ENCODE peak calls at places on chromosomes 3 and 15, in four cellular contexts. M is heart left ventricle, P is H9, L is BJ. H is an unnamed sample.

GRCh38 chr3:4687167-4687566 is 194.0 kb downstream of the ITPR1 start:
- DNase-seq in L (no peak), P (no peak), M (no peak), H (no peak)

GRCh38 chr15:62569460-62570404 is 404.6 kb upstream of the C2CD4B start:
- DNase-seq in L (peak), P (no peak), M (peak), H (peak)

GRCh38 chr3:43185656-43186375 is 79.9 kb upstream of the POMGNT2 start:
- DNase-seq in L (peak), M (no peak), P (no peak), H (no peak)

GRCh38 chr3:13420051-13420816 is at the start of gene NUP210:
- DNase-seq in M (peak), L (no peak), P (peak), H (no peak)

GRCh38 chr3:72244396-72244795 is 459.4 kb upstream of the PROK2 start:
- DNase-seq in L (no peak), M (no peak), P (no peak), H (no peak)

GRCh38 chr15:59131955-59132562 is 27.1 kb downstream of the CCNB2 start:
- DNase-seq in L (no peak), P (no peak), M (no peak), H (no peak)

GRCh38 chr3:38001456-38002081 is 11.0 kb downstream of the VILL start:
- DNase-seq in M (peak), L (no peak), P (peak), H (no peak)

GRCh38 chr15:70259640-70260066 is 161.9 kb upstream of the TLE3 start:
- DNase-seq in L (no peak), M (no peak), P (peak), H (no peak)

GRCh38 chr3:129892486-129892856 is 1.0 kb downstream of the TMCC1 start:
- DNase-seq in L (no peak), P (no peak), M (no peak), H (no peak)

GRCh38 chr3:154818676-154819255 is 261.4 kb upstream of the MME start:
- DNase-seq in P (no peak), M (no peak), L (peak), H (no peak)

GRCh38 chr15:65829150-65829764 is 37.2 kb upstream of the DENND4A start:
- DNase-seq in M (no peak), P (no peak), L (no peak), H (no peak)

GRCh38 chr15:60695713-60696522 is 217.0 kb upstream of the ICE2 start:
- DNase-seq in P (no peak), L (no peak), M (no peak), H (no peak)

GRCh38 chr3:141236351-141236750 is 4.7 kb downstream of the PXYLP1 start:
- DNase-seq in M (no peak), L (no peak), P (no peak), H (no peak)

GRCh38 chr15:62122249-62122648 is 42.8 kb downstream of the C2CD4B start:
- DNase-seq in P (no peak), M (no peak), L (no peak), H (no peak)

GRCh38 chr3:127735767-127736693 is 63.3 kb downstream of the ABTB1 start:
- DNase-seq in M (no peak), L (no peak), P (no peak), H (peak)

GRCh38 chr3:8506611-8507061 is 5.0 kb downstream of the LMCD1 start:
- DNase-seq in P (no peak), M (no peak), L (no peak), H (no peak)

GRCh38 chr3:39275052-39275451 is 4.8 kb downstream of the CX3CR1 start:
- DNase-seq in M (no peak), P (no peak), L (no peak), H (no peak)

GRCh38 chr3:188152660-188153497 is 1.1 kb upstream of the LPP start:
- DNase-seq in P (peak), M (no peak), L (peak), H (peak)

GRCh38 chr3:134473868-134474546 is 11.8 kb downstream of the ANAPC13 start:
- DNase-seq in M (peak), P (peak), L (no peak), H (no peak)

GRCh38 chr3:13379191-13379830 is 40.8 kb downstream of the NUP210 start:
- DNase-seq in L (peak), M (peak), P (no peak), H (peak)

GRCh38 chr15:90560229-90560771 is 30.6 kb downstream of the CRTC3 start:
- DNase-seq in L (peak), P (no peak), M (peak), H (peak)

GRCh38 chr3:138846350-138846756 is 11.6 kb upstream of the PIK3CB start:
- DNase-seq in P (no peak), M (no peak), L (no peak), H (no peak)

GRCh38 chr15:74025436-74025835 is 30.9 kb downstream of the PML start:
- DNase-seq in P (no peak), L (no peak), M (no peak), H (no peak)

GRCh38 chr3:100084100-100084806 is 30.0 kb downstream of the FILIP1L start:
- DNase-seq in L (no peak), P (no peak), M (no peak), H (no peak)

GRCh38 chr15:72796515-72797337 is 13.2 kb upstream of the ADPGK start:
- DNase-seq in P (peak), L (no peak), M (peak), H (peak)

GRCh38 chr3:157174265-157174615 is 14.3 kb upstream of the CCNL1 start:
- DNase-seq in M (no peak), L (no peak), P (no peak), H (no peak)

GRCh38 chr3:170383567-170383966 is 26.1 kb downstream of the SKIL start:
- DNase-seq in L (no peak), M (no peak), P (no peak), H (no peak)

GRCh38 chr3:157149136-157149696 is 10.7 kb downstream of the CCNL1 start:
- DNase-seq in M (no peak), P (no peak), L (no peak), H (no peak)

DNA sequence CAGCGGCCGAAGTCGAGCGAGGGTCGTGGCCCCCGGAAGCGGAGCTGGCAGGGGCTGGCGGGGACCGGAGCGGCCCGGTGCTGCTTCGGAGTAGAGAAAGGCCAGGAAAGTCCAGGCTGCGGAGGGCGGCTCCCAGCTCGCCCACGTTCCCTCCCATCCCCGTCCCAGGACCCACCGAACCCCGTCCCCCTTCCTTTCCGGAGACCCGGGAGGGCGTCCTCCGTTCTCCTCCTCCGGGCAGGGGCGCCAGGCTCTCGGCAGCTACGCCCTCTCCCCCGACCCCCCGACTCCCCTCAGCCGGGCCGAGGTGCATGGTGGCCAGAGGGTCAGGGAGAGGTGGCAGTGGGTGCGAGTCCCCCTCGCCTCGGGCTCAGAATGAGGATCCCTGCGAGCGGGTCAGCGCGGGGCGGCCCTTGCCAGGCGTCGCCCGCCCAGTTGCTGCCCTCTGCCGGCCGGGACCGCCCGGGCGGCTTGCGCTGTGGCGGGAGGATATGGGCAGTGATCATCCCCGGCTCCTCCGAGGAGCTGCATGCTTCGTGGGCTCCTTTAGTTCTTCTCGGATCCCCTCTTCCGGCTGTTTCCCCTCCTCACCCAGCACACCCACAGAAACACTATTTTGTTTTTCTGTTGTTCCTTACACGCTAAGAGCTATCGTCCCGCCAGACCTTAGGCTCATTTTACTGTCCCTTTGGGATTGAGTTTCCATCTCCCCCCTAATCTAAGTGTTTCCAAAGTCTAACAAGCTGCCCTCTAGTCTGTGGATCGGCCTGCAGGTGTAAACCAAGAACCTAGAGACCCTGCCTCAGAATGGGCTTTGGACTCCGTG is 744 bp upstream of the ALDH1A2 start:
- DNase-seq in M (peak), L (no peak), P (peak), H (peak)
- TF ChIP-seq CTCF in M (peak), L (peak), P (peak), H (peak)

DNA sequence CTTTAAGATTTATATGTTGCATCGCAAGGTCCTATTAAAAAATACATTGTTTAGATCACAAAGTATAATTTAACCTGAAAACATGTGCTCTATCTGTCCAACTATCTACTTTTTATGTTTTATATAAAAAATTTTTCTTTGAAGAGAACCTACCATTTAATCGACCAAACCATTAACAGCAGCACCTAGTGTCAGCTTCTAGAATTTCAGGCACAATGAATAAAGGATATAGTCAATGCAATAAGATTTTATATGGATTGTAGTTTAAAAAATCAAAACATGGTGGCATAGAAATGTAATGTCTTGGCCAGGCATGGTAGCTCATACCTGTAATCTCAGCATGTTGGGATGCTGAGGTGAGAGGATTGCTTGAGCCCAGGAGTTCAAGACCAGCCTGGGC is 313.7 kb downstream of the GAP43 start:
- DNase-seq in P (no peak), M (no peak), L (no peak), H (no peak)
- TF ChIP-seq CTCF in P (peak), M (no peak), L (peak), H (peak)

DNA sequence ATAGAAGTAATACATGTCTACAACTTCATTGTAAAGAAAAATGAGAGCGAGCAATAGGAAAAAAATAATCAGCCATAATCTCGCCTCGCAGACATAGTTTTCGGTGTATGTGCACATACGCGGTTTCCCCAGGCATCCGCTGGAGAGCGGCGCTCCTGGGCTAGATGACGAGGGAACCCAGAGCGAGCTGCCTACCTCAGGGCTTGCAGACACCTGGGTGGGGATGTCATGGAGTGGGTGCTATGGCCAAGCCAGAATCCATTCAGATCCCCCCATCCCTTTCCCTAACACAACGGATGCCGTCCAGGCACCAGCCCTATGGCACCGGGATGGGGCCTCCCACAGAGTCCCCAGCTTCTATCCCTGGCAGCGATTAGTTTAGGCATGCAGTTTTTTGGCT is 4.5 kb upstream of the CFAP100 start:
- DNase-seq in M (peak), P (no peak), L (no peak), H (no peak)
- TF ChIP-seq CTCF in M (no peak), P (no peak), L (no peak), H (no peak)

GRCh38 chr3:153442386-153442785 is 280.4 kb downstream of the RAP2B start:
- DNase-seq in P (no peak), L (no peak), M (no peak), H (no peak)

GRCh38 chr3:153442799-153443487 is 280.9 kb downstream of the RAP2B start:
- DNase-seq in P (no peak), M (no peak), L (no peak), H (no peak)

GRCh38 chr3:153438275-153438674 is 276.2 kb downstream of the RAP2B start:
- DNase-seq in P (no peak), L (no peak), M (no peak), H (no peak)

GRCh38 chr3:153440311-153440710 is 278.3 kb downstream of the RAP2B start:
- DNase-seq in P (no peak), L (no peak), M (no peak), H (no peak)

GRCh38 chr3:153439780-153440179 is 277.8 kb downstream of the RAP2B start:
- DNase-seq in L (no peak), M (no peak), P (no peak), H (no peak)
- TF ChIP-seq CTCF in L (peak), M (no peak), P (no peak), H (peak)

DNA sequence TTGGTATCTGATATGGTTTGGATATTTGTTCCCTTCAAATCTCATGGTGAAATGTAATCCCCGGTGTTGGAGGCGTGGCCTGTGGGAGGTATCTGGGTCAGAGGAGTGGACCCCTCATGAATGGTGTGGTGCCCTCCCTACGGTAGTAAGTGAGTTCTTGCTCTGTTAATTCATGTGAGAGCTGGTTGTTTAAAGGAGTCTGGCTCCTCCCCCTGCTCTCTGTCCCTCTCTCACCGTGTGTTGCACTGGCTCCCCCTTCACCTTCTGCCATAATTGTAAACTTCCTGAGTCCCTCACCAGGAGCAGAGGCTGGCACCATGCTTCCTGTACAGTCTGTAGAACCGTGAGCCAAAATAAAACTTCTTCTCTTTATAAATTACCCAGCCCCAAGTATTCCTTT is 246.9 kb upstream of the AGTR1 start:
- DNase-seq in L (no peak), M (no peak), P (peak), H (no peak)
- TF ChIP-seq CTCF in L (no peak), M (no peak), P (no peak), H (no peak)

GRCh38 chr15:40081691-40082194 is 26.9 kb downstream of the BMF start:
- DNase-seq in P (peak), L (no peak), M (peak), H (no peak)

GRCh38 chr15:40080104-40080503 is 28.6 kb downstream of the BMF start:
- DNase-seq in L (no peak), M (no peak), P (no peak), H (no peak)

GRCh38 chr15:40080847-40081246 is 27.8 kb downstream of the BMF start:
- DNase-seq in P (no peak), M (no peak), L (no peak), H (no peak)

GRCh38 chr15:40083756-40084101 is 24.9 kb downstream of the BMF start:
- DNase-seq in M (no peak), P (no peak), L (no peak), H (no peak)

DNA sequence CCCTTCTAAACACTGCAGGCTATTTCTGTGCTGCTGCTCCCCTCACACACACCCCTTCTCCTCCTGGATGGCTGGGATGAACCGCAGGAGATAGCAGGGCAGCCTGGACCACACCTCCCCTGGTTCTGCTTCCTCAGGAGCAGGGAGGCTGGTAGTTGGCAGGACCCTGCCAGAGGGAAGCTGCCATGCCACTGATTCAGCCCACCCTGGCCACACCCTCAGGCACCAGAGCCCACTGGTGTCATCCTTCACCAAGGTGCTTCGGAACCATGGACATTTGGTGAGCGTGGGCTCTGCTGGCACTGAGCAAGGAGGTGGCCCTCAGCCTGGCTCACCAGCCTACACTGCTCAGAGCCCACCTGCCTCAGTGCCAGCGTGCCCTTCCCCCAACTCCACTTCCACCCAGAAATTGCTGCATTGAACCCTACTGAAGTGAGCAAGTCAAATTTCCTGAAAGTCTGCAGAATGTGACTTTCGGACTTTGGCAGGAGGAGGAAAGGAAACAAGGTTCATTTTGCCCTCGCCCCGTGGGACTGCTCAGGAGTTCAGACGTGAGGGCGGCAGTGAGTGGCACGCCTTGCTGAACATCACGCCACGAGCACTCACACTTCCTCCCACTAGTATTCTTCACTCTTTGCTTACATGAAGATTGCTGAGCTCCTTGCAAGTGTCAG is 26.3 kb downstream of the BMF start:
- DNase-seq in L (no peak), M (no peak), P (no peak), H (no peak)
- TF ChIP-seq CTCF in L (no peak), M (no peak), P (no peak), H (no peak)

GRCh38 chr3:123584284-123584987 is 417 bp downstream of the HACD2 start:
- DNase-seq in P (no peak), L (no peak), M (peak), H (no peak)
- TF ChIP-seq CTCF in P (peak), L (no peak), M (peak), H (no peak)